ENCODE peak calls at places on chromosome 9, in five cellular contexts. E is GM12865, P is MCF 10A, Q is dorsolateral prefrontal cortex, O is fibroblast of the aortic adventitia. F is an unnamed sample.

GRCh38 chr9:4547016-4547415 is 56.7 kb downstream of the SLC1A1 start:
- DNase-seq in E (no peak), P (no peak), Q (no peak), O (peak), F (no peak)

GRCh38 chr9:89278997-89279739 is 31.8 kb upstream of the CKS2 start:
- DNase-seq in E (peak), P (peak), Q (no peak), O (peak), F (no peak)

GRCh38 chr9:135907006-135907434 is 326 bp downstream of the CAMSAP1 start:
- DNase-seq in E (peak), P (no peak), Q (no peak), O (no peak), F (peak)

GRCh38 chr9:90007516-90008430 is 403.0 kb downstream of the GADD45G start:
- DNase-seq in E (peak), P (peak), Q (no peak), O (peak), F (no peak)

GRCh38 chr9:98117984-98118639 is 910 bp downstream of the TRIM14 start:
- DNase-seq in E (peak), P (peak), Q (no peak), O (no peak), F (no peak)

GRCh38 chr9:89494199-89494598 is 3.7 kb downstream of the SEMA4D start:
- DNase-seq in E (no peak), P (no peak), Q (no peak), O (no peak), F (peak)

GRCh38 chr9:13971415-13971814 is 342.5 kb downstream of the NFIB start:
- DNase-seq in E (no peak), P (no peak), Q (no peak), O (no peak), F (no peak)

GRCh38 chr9:32218100-32218767 is 166.2 kb upstream of the ACO1 start:
- DNase-seq in E (peak), P (no peak), Q (no peak), O (no peak), F (no peak)

GRCh38 chr9:14165376-14166035 is 148.4 kb downstream of the NFIB start:
- DNase-seq in E (no peak), P (peak), Q (no peak), O (no peak), F (no peak)

DNA sequence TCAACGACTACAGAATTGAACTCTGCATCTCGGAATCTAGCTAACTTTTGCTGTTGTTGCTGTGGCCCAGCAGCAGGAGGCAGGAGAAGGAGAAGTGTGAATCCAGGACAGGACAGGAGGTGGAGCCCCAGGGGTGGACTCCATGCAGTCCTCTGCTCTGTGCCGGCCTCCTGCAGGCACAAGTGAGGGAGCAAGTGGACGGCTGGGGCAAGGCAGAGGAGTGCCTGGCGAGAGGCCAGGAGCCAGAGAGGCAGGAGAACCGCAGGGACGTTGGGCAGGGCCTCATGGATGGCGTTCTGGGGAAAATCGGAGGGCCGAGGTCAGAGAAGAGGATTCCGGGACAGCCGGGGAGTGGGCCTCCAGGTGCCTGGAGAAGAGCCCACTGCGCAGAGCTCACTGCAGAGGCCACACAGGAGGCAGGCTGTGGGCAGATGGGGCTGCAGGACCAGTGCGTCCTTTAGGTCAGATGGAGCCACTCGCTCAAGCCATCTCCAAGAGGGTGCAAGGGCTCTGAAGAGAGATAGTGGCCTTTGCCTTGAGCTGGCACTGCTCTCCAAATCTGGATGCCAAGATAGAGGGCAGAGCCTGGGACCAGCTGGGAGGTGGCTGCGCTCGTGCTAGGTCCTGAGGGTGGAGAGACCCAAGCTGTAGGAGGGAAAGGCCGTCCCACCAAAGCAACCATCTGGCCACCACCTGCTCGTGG is 214.0 kb downstream of the FANCC start:
- DNase-seq in E (no peak), P (no peak), Q (no peak), O (no peak), F (no peak)
- TF ChIP-seq CTCF in E (no peak), P (no peak), Q (no peak), O (no peak), F (peak)

GRCh38 chr9:93013856-93014582 is 44.5 kb upstream of the SUSD3 start:
- DNase-seq in E (no peak), P (no peak), Q (peak), O (no peak), F (no peak)
- TF ChIP-seq CTCF in E (no peak), P (no peak), Q (no peak), O (no peak), F (no peak)

DNA sequence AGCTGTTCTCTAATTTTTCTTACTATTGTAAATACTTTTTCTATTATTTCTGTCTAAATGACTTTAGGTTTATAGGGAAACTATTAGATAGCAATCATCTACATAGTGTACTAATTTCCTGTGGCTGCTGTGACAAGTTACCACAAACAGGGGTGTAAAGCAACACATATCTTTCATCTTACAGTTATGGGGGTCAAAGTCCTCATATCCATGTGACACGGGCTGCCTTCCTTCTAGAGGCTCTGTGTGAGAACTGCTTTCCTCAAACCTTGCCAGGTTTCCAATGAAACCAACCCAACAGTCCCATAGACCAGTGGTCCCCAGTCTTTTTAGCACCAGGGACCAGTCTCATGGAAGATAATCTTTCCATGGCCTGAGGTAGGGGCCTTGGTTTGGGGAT is 189.1 kb downstream of the ROR2 start:
- DNase-seq in E (no peak), P (no peak), Q (no peak), O (no peak), F (no peak)
- TF ChIP-seq CTCF in E (no peak), P (no peak), Q (no peak), O (no peak), F (no peak)

DNA sequence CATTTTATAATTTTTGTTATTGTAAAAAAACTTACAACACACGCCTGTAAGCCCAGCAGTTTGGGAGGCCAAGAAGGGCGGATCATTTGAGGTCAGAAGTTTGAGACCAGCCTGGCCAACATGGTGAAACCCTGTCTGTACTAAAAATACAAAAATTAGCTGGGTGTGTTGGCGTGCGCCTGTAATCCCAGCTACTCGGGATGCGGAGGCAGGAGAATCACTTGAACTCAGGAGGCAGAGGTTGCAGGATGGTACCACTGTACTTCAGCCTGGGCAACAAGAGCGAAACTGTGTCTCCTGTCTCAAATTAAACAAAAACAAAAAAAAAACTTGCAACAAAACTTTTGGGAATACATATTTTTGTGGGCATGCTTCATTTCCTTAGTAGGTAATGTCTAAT is 164.6 kb downstream of the CACNA1B start:
- DNase-seq in E (no peak), P (no peak), Q (no peak), O (no peak), F (no peak)
- TF ChIP-seq CTCF in E (no peak), P (no peak), Q (no peak), O (no peak), F (no peak)

DNA sequence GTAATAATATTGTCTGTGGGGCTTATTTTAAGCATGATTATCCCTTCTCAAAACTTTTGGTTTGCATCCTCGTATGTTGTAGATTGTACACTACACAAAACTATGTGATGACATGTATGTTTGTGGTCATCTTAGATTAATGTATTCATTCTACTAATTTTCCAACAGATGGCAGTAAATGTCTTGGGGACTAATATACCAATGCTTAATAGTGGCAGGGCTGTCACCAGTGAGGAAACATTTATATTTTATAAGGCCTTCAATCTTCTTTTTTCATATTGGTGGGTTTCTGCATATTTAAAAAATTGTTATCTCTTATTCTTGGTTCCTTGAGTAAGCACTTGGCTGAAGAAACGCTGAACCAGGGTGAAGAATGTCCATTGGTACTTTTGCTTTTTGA is 530.4 kb downstream of the RASEF start:
- DNase-seq in E (no peak), P (peak), Q (no peak), O (peak), F (no peak)
- TF ChIP-seq CTCF in E (no peak), P (peak), Q (peak), O (peak), F (no peak)

GRCh38 chr9:17520264-17521058 is 58.4 kb upstream of the SH3GL2 start:
- DNase-seq in E (no peak), P (no peak), Q (no peak), O (no peak), F (no peak)

GRCh38 chr9:17519761-17520160 is 59.1 kb upstream of the SH3GL2 start:
- DNase-seq in E (no peak), P (no peak), Q (no peak), O (peak), F (no peak)

GRCh38 chr9:17521456-17521855 is 57.4 kb upstream of the SH3GL2 start:
- DNase-seq in E (no peak), P (no peak), Q (no peak), O (no peak), F (no peak)
- TF ChIP-seq CTCF in E (no peak), P (no peak), Q (no peak), O (no peak), F (no peak)